ENCODE peak calls at places on chromosomes 4 and X, in seven cellular contexts. I is RWPE1; K is choroid plexus epithelial cell; Q is lung; R is CD8-positive, alpha-beta T cell; Y is osteocyte; N is GM12878. T is an unnamed sample.

GRCh38 chr4:6032249-6033244 is 14.3 kb upstream of the C4orf50 start:
- DNase-seq in Q (no peak), N (no peak), I (no peak), K (no peak), R (no peak), Y (no peak), T (no peak)

GRCh38 chrX:78384486-78384885 is 57.1 kb upstream of the CYSLTR1 start:
- DNase-seq in K (no peak), Y (no peak), R (no peak), N (no peak), I (no peak), Q (no peak), T (no peak)

GRCh38 chrX:143648705-143649104 is 12.8 kb upstream of the SLITRK4 start:
- DNase-seq in Y (no peak), I (no peak), Q (no peak), R (no peak), K (no peak), N (no peak), T (no peak)

GRCh38 chr4:95985051-95985450 is 145.2 kb downstream of the PDHA2 start:
- DNase-seq in Y (no peak), K (no peak), R (no peak), Q (no peak), N (peak), I (no peak), T (no peak)

GRCh38 chr4:4854649-4855292 is 4.7 kb upstream of the MSX1 start:
- DNase-seq in Y (no peak), N (no peak), Q (no peak), R (no peak), I (no peak), K (no peak), T (no peak)

GRCh38 chrX:53261573-53261972 is 19.8 kb downstream of the IQSEC2 start:
- DNase-seq in N (no peak), Y (no peak), K (no peak), I (no peak), Q (no peak), R (no peak), T (no peak)

GRCh38 chrX:129842510-129843208 is 1.0 kb downstream of the ZDHHC9 start:
- DNase-seq in K (peak), Q (peak), R (no peak), Y (no peak), I (no peak), N (no peak), T (no peak)

GRCh38 chrX:7972586-7972985 is 45.4 kb upstream of the PNPLA4 start:
- DNase-seq in Y (no peak), Q (no peak), K (peak), N (no peak), R (no peak), I (no peak), T (no peak)

GRCh38 chr4:165715989-165716388 is 157.0 kb upstream of the TLL1 start:
- DNase-seq in K (no peak), Y (no peak), Q (no peak), R (no peak), I (no peak), N (no peak), T (no peak)

GRCh38 chr4:5753766-5754528 is 42.9 kb downstream of the EVC start:
- DNase-seq in Q (no peak), R (no peak), I (peak), K (peak), N (no peak), Y (peak), T (no peak)

GRCh38 chr4:102627831-102628523 is 126.8 kb downstream of the NFKB1 start:
- DNase-seq in K (peak), R (no peak), N (no peak), Y (no peak), Q (no peak), I (peak), T (peak)

GRCh38 chr4:3869661-3870566 is 103.7 kb downstream of the ADRA2C start:
- DNase-seq in Q (no peak), I (no peak), Y (no peak), R (no peak), K (no peak), N (no peak), T (no peak)

GRCh38 chr4:99811850-99812249 is 4.8 kb upstream of the DAPP1 start:
- DNase-seq in K (peak), I (no peak), N (no peak), Y (no peak), Q (peak), R (peak), T (peak)

GRCh38 chr4:164871673-164872072 is 5.3 kb upstream of the APELA start:
- DNase-seq in K (no peak), I (no peak), R (no peak), N (no peak), Y (no peak), Q (no peak), T (no peak)

GRCh38 chrX:136450050-136450830 is 37.5 kb upstream of the BRS3 start:
- DNase-seq in I (no peak), R (no peak), Y (no peak), K (peak), Q (no peak), N (no peak), T (no peak)

GRCh38 chr4:181162266-181163063 is 1080.7 kb upstream of the TENM3 start:
- DNase-seq in R (no peak), N (no peak), I (no peak), Q (no peak), Y (no peak), K (no peak), T (no peak)

GRCh38 chr4:163755013-163755412 is 260.5 kb downstream of the TMA16 start:
- DNase-seq in R (no peak), Y (no peak), N (peak), Q (no peak), I (peak), K (peak), T (peak)

GRCh38 chrX:19625612-19626011 is 110.3 kb upstream of the MAP3K15 start:
- DNase-seq in R (peak), Q (no peak), K (no peak), N (no peak), Y (no peak), I (peak), T (no peak)

GRCh38 chrX:31201503-31201902 is 129.7 kb upstream of the FTHL17 start:
- DNase-seq in K (no peak), I (no peak), R (no peak), Y (no peak), Q (no peak), N (no peak), T (no peak)

GRCh38 chrX:24928114-24928513 is 87.7 kb downstream of the ARX start:
- DNase-seq in I (no peak), K (no peak), Q (no peak), R (no peak), N (no peak), Y (no peak), T (no peak)

GRCh38 chr4:113683143-113683542 is 78.4 kb downstream of the CAMK2D start:
- DNase-seq in Q (no peak), Y (no peak), I (no peak), K (no peak), R (peak), N (peak), T (peak)

GRCh38 chr4:13917010-13917409 is 289.5 kb upstream of the BOD1L1 start:
- DNase-seq in Q (no peak), Y (no peak), K (peak), R (no peak), I (no peak), N (no peak), T (no peak)

GRCh38 chr4:96317924-96318323 is 478.0 kb downstream of the PDHA2 start:
- DNase-seq in R (no peak), N (no peak), Q (no peak), K (no peak), Y (no peak), I (no peak), T (no peak)

GRCh38 chrX:104351173-104351769 is 96.5 kb upstream of the ESX1 start:
- DNase-seq in N (no peak), Q (no peak), Y (no peak), R (no peak), I (peak), K (peak), T (no peak)

GRCh38 chr4:29560452-29560851 is 1159.7 kb upstream of the PCDH7 start:
- DNase-seq in Q (no peak), N (no peak), R (no peak), I (no peak), Y (no peak), K (no peak), T (no peak)

GRCh38 chr4:111812760-111813159 is 332.5 kb upstream of the FAM241A start:
- DNase-seq in K (no peak), Q (no peak), I (no peak), N (no peak), R (no peak), Y (no peak), T (no peak)

GRCh38 chrX:11438380-11438723 is 145.1 kb downstream of the AMELX start:
- DNase-seq in R (no peak), Y (no peak), K (no peak), Q (no peak), N (no peak), I (no peak), T (no peak)

GRCh38 chr4:112735474-112735951 is 98.6 kb downstream of the LARP7 start:
- DNase-seq in N (peak), Y (no peak), Q (no peak), R (no peak), I (no peak), K (peak), T (peak)

GRCh38 chrX:106752101-106752678 is 25.7 kb downstream of the RNF128 start:
- DNase-seq in I (no peak), N (no peak), Y (no peak), R (no peak), K (peak), Q (no peak), T (no peak)
- TF ChIP-seq CTCF in I (no peak), N (no peak), Y (no peak), R (no peak), K (peak), Q (no peak), T (no peak)

GRCh38 chrX:125132274-125132673 is 187.4 kb upstream of the TEX13C start:
- DNase-seq in I (no peak), N (no peak), Y (no peak), Q (no peak), K (no peak), R (no peak), T (peak)

GRCh38 chrX:125131146-125131545 is 188.5 kb upstream of the TEX13C start:
- DNase-seq in K (no peak), I (peak), Q (no peak), N (no peak), R (no peak), Y (no peak), T (no peak)
- TF ChIP-seq CTCF in K (no peak), I (no peak), Q (no peak), N (peak), R (no peak), Y (peak), T (no peak)

DNA sequence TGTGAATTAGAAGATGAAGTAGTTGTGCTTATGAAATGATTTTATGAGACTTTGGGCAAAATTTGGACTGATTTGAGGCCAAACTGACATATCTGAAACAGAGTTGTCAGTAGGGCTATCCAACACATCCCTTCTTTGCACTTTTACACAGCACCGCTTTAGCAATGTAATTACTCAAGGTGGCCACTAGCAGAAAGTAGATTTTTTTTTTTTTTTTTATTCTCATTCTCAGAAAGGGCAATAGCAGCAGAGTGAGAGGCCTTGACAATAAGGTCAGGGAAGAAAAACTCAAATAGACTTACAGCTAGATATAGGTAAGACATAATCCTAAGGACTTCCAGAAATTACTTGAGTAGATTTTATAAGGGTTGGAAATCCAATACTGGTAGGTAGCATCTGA is 414.3 kb downstream of the NAP1L3 start:
- DNase-seq in R (no peak), N (no peak), I (no peak), Y (no peak), K (no peak), Q (no peak), T (no peak)
- TF ChIP-seq CTCF in R (no peak), N (no peak), I (no peak), Y (no peak), K (no peak), Q (no peak), T (no peak)

DNA sequence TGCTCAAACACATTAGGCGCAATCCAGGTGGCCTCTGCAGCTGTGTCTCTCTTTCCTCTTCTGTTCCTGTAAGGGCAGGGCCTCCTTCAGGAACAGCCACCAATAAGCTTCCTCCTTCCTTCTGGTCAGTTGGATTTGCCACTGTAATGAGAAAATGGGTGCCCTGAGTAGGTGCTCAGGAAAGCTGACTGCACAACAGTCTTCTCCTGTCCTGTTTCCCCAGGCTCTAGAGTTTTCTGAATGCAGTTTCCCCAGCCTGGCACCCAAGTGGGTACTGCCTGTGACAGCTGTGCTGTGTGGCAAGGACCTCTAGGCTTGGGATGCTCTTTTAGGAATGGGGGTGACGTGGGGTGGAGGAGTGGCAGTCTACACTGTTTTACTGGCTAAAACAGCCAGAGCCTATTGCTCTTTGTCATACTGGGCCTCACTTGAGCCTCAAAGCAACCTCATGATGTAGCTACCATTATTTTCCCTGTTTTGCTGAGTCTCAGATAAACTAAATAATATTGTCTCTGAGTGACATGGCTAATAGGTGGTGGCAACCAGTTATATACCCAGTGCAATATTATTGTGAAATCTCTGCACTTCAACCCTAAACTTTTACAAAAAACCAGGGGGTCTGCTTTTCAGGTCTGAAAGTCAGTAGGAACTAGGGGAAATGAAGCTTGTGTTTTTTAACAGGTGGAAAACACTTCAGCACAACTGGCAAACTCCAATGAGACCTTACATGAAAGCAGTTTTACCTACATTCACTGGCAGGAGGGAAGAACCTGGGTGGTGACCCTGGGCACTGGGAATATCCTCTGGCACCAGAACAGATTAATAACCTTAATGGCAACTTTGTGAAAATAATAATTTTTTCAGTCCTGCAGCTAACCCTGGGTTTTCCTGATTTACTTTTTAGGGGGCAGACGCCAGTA is 1.1 kb downstream of the CXCL2 start:
- DNase-seq in K (peak), Q (no peak), I (no peak), Y (no peak), R (no peak), N (no peak), T (no peak)
- TF ChIP-seq CTCF in K (no peak), Q (no peak), I (no peak), Y (no peak), R (no peak), N (no peak), T (no peak)

DNA sequence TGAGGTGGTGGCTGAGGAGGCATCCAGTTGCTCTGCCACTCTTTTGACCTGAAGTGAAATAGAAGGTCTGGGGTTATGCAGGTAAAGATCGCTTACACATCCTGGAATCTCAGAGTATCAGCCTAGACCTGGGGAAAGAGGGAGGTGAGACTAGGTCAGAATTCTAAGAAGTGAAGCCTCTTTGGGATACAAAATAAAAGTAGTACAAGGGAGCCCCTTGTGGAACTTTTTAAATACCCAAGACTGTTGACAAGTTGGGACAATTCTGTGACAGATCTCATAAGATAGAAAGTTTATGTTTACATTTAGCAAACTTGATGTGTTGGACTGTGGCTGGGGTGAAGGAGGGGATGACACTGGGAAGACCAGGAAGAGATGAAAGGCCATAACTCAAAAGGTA is 263.2 kb downstream of the SPRY1 start:
- DNase-seq in I (no peak), Q (no peak), Y (no peak), R (no peak), K (peak), N (no peak), T (no peak)
- TF ChIP-seq CTCF in I (peak), Q (no peak), Y (peak), R (peak), K (peak), N (peak), T (peak)

GRCh38 chr4:104905546-104905945 is 241.1 kb upstream of the TET2 start:
- DNase-seq in K (no peak), Y (no peak), I (no peak), R (no peak), Q (no peak), N (no peak), T (no peak)

GRCh38 chr4:104899863-104900262 is 246.8 kb upstream of the TET2 start:
- DNase-seq in N (no peak), R (no peak), K (no peak), I (no peak), Q (no peak), Y (no peak), T (no peak)

GRCh38 chr4:104897297-104897645 is 249.4 kb upstream of the TET2 start:
- DNase-seq in I (no peak), R (no peak), N (no peak), K (peak), Y (no peak), Q (no peak), T (no peak)

GRCh38 chr4:104896623-104897296 is 249.9 kb upstream of the TET2 start:
- DNase-seq in Q (no peak), I (no peak), N (peak), Y (no peak), K (no peak), R (no peak), T (no peak)

DNA sequence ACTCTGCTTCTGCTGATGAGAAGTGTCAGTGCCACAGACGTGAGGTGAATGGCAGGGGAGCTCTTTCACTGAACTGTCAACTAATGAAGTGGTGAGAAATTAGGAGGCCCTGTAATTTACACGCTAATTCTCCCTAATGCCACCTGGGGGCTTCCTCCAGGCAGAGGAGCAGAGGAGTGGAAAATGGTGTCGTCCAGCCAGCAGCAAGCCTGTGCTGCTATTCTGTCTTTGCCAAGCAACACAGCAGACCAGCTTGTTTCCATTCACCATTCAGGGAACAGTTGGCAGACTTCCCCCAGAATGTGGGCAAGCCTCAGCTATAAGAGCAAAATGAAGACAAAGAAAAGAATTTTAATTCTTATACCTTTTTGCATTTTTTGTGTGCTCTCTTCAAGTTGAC is 245.2 kb upstream of the TET2 start:
- DNase-seq in Q (no peak), R (no peak), K (peak), Y (no peak), I (no peak), N (no peak), T (no peak)
- TF ChIP-seq CTCF in Q (no peak), R (no peak), K (no peak), Y (no peak), I (no peak), N (no peak), T (no peak)

GRCh38 chrX:40010550-40011364 is 87.0 kb downstream of the BCOR start:
- DNase-seq in R (peak), K (peak), N (no peak), Y (no peak), I (no peak), Q (no peak), T (no peak)

GRCh38 chrX:40015693-40016092 is 82.1 kb downstream of the BCOR start:
- DNase-seq in I (no peak), Q (no peak), R (no peak), N (no peak), Y (no peak), K (no peak), T (no peak)

GRCh38 chrX:40012039-40012799 is 85.5 kb downstream of the BCOR start:
- DNase-seq in N (no peak), Q (no peak), R (peak), I (peak), K (peak), Y (no peak), T (no peak)

GRCh38 chrX:40011483-40012038 is 86.2 kb downstream of the BCOR start:
- DNase-seq in R (no peak), Y (no peak), I (no peak), N (no peak), Q (no peak), K (no peak), T (no peak)

GRCh38 chrX:40012800-40013682 is 84.7 kb downstream of the BCOR start:
- DNase-seq in N (no peak), K (peak), I (peak), R (peak), Q (peak), Y (no peak), T (peak)
- TF ChIP-seq CTCF in N (no peak), K (no peak), I (no peak), R (no peak), Q (no peak), Y (no peak), T (no peak)

DNA sequence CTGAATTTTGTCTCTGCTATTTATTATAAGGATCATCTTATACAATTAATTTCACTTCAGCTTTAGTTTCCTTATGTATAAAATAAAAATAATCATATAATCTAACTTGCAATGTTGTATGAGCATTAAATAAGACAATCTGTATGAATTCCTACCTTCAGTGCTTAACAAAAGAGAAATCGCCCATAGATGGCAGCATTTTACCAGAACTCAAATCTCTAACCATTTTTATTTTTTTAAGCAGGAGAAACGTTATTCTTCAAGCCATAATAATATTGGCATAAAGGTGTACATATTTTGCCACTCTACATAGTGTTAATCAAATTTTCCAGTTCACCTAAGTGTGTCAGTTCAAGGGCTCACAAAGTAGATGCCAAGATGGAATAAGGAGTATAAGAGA is 78.8 kb downstream of the TMEM47 start:
- DNase-seq in I (no peak), Y (no peak), K (peak), R (no peak), Q (no peak), N (no peak), T (no peak)
- TF ChIP-seq CTCF in I (no peak), Y (peak), K (peak), R (no peak), Q (no peak), N (no peak), T (no peak)

T was measured in GM10248.